ENCODE peak calls at places on chromosomes 2 and 18, in four cellular contexts. One of them, this sample, is unnamed.

GRCh38 chr2:61357681-61358080 is 113.2 kb downstream of the USP34 start:
- DNase-seq in DND-41: no peak
- DNase-seq in H54: no peak
- DNase-seq in NCI-H2171 treated with DMSO at 0.1 percent for 48 hours: no peak
- DNase-seq in this sample: no peak

GRCh38 chr2:165681841-165682240 is 112.2 kb downstream of the GALNT3 start:
- DNase-seq in DND-41: no peak
- DNase-seq in H54: no peak
- DNase-seq in NCI-H2171 treated with DMSO at 0.1 percent for 48 hours: no peak
- DNase-seq in this sample: no peak

GRCh38 chr2:70041666-70042065 is 45.6 kb upstream of the PCBP1 start:
- DNase-seq in DND-41: no peak
- DNase-seq in H54: peak; percentile 20
- DNase-seq in NCI-H2171 treated with DMSO at 0.1 percent for 48 hours: no peak
- DNase-seq in this sample: no peak

GRCh38 chr2:129619471-129619870 is 360.0 kb upstream of the RAB6C start:
- DNase-seq in DND-41: no peak
- DNase-seq in H54: no peak
- DNase-seq in NCI-H2171 treated with DMSO at 0.1 percent for 48 hours: peak; percentile 81
- DNase-seq in this sample: no peak

GRCh38 chr2:200383380-200384110 is 77.1 kb downstream of the SPATS2L start:
- DNase-seq in DND-41: no peak
- DNase-seq in NCI-H2171 treated with DMSO at 0.1 percent for 48 hours: no peak
- DNase-seq in H54: no peak
- DNase-seq in this sample: no peak

GRCh38 chr2:228657807-228658402 is 476.4 kb upstream of the SPHKAP start:
- DNase-seq in DND-41: no peak
- DNase-seq in H54: no peak
- DNase-seq in NCI-H2171 treated with DMSO at 0.1 percent for 48 hours: peak; percentile 11
- DNase-seq in this sample: peak; percentile 3

GRCh38 chr2:167293172-167293781 is 405.0 kb downstream of the XIRP2 start:
- DNase-seq in H54: no peak
- DNase-seq in NCI-H2171 treated with DMSO at 0.1 percent for 48 hours: peak; percentile 46
- DNase-seq in DND-41: no peak
- DNase-seq in this sample: no peak

GRCh38 chr18:74230922-74231714 is 60.6 kb downstream of the CYB5A start:
- DNase-seq in NCI-H2171 treated with DMSO at 0.1 percent for 48 hours: no peak
- DNase-seq in DND-41: no peak
- DNase-seq in H54: no peak
- DNase-seq in this sample: no peak

GRCh38 chr18:395481-396250 is 104.8 kb downstream of the COLEC12 start:
- DNase-seq in DND-41: no peak
- DNase-seq in H54: no peak
- DNase-seq in NCI-H2171 treated with DMSO at 0.1 percent for 48 hours: no peak
- DNase-seq in this sample: no peak

GRCh38 chr2:159786938-159787337 is 11.1 kb downstream of the CD302 start:
- DNase-seq in DND-41: no peak
- DNase-seq in NCI-H2171 treated with DMSO at 0.1 percent for 48 hours: no peak
- DNase-seq in H54: no peak
- DNase-seq in this sample: no peak

GRCh38 chr18:74381621-74382350 is 66.1 kb downstream of the C18orf63 start:
- DNase-seq in NCI-H2171 treated with DMSO at 0.1 percent for 48 hours: no peak
- DNase-seq in DND-41: no peak
- DNase-seq in H54: no peak
- DNase-seq in this sample: no peak

GRCh38 chr2:6930913-6931312 is 13.7 kb downstream of the RNF144A start:
- DNase-seq in NCI-H2171 treated with DMSO at 0.1 percent for 48 hours: no peak
- DNase-seq in H54: no peak
- DNase-seq in DND-41: no peak
- DNase-seq in this sample: no peak

GRCh38 chr2:62195421-62196277 is at the start of gene B3GNT2:
- DNase-seq in NCI-H2171 treated with DMSO at 0.1 percent for 48 hours: peak; percentile 66
- DNase-seq in H54: peak; percentile 84
- DNase-seq in DND-41: peak; percentile 84
- DNase-seq in this sample: peak; percentile 5

GRCh38 chr2:153986488-153987229 is 114.9 kb downstream of the GALNT13 start:
- DNase-seq in DND-41: no peak
- DNase-seq in H54: no peak
- DNase-seq in NCI-H2171 treated with DMSO at 0.1 percent for 48 hours: no peak
- DNase-seq in this sample: no peak

GRCh38 chr18:11091746-11092145 is 57.6 kb downstream of the PIEZO2 start:
- DNase-seq in NCI-H2171 treated with DMSO at 0.1 percent for 48 hours: no peak
- DNase-seq in H54: no peak
- DNase-seq in DND-41: no peak
- DNase-seq in this sample: no peak

GRCh38 chr2:188028739-188029138 is 262.9 kb upstream of the GULP1 start:
- DNase-seq in DND-41: no peak
- DNase-seq in NCI-H2171 treated with DMSO at 0.1 percent for 48 hours: no peak
- DNase-seq in H54: no peak
- DNase-seq in this sample: no peak

GRCh38 chr18:13011719-13012118 is 20.6 kb downstream of the CEP192 start:
- DNase-seq in DND-41: no peak
- DNase-seq in NCI-H2171 treated with DMSO at 0.1 percent for 48 hours: no peak
- DNase-seq in H54: no peak
- DNase-seq in this sample: no peak

GRCh38 chr2:24830786-24831185 is 37.6 kb downstream of the CENPO start:
- DNase-seq in NCI-H2171 treated with DMSO at 0.1 percent for 48 hours: no peak
- DNase-seq in DND-41: no peak
- DNase-seq in H54: no peak
- DNase-seq in this sample: no peak

This sample was measured in NCI-H446 treated with DMSO at 0.1 percent for 48 hours.